ENCODE peak calls at places on chromosomes 5 and 9, in eight cellular contexts. Z is sigmoid colon, U is stomach, M is A549, S is suprapubic skin, R is ovary, J is SK-N-SH, K is upper lobe of left lung. L is an unnamed sample. For H3K4me1, the result is how much of the 10 kb centered on the place peaks cover.

GRCh38 chr5:37892571-37892970 is 52.7 kb upstream of the GDNF start:
- DNase-seq in M (no peak), S (no peak), R (no peak), U (no peak), J (no peak), Z (no peak), K (no peak), L (no peak)

GRCh38 chr9:94639045-94639995 is at the start of gene FBP1:
- DNase-seq in U (peak), Z (peak), R (peak), S (no peak), K (peak), J (no peak), M (no peak), L (no peak)

GRCh38 chr9:92759990-92760893 is 4.4 kb downstream of the BICD2 start:
- DNase-seq in S (peak), Z (peak), R (no peak), M (no peak), K (peak), J (no peak), U (peak), L (no peak)

GRCh38 chr9:134884492-134884891 is 3.9 kb downstream of the FCN2 start:
- DNase-seq in Z (no peak), S (no peak), K (no peak), R (no peak), J (no peak), M (no peak), U (no peak), L (no peak)

GRCh38 chr5:72015103-72015548 is 92.1 kb upstream of the MAP1B start:
- DNase-seq in R (peak), M (peak), S (no peak), Z (no peak), J (peak), K (no peak), U (no peak), L (no peak)

GRCh38 chr5:174606153-174606552 is 118.2 kb upstream of the MSX2 start:
- DNase-seq in J (no peak), M (no peak), U (no peak), K (no peak), Z (no peak), S (no peak), R (no peak), L (no peak)

GRCh38 chr5:82911902-82912301 is 165.3 kb downstream of the TMEM167A start:
- DNase-seq in Z (no peak), U (no peak), K (no peak), J (no peak), M (no peak), R (no peak), S (no peak), L (no peak)

GRCh38 chr5:80238778-80239679 is 16.8 kb downstream of the SERINC5 start:
- DNase-seq in S (no peak), Z (peak), R (peak), K (no peak), J (peak), M (no peak), U (peak), L (peak)

GRCh38 chr5:111404270-111404769 is 108.0 kb downstream of the STARD4 start:
- DNase-seq in S (no peak), J (no peak), M (no peak), Z (no peak), K (no peak), R (no peak), U (no peak), L (no peak)

GRCh38 chr9:82334286-82334685 is 345.7 kb downstream of the SPATA31D1 start:
- DNase-seq in R (no peak), Z (no peak), M (no peak), U (no peak), J (no peak), K (no peak), S (no peak), L (no peak)

GRCh38 chr9:16458696-16459420 is 411.6 kb downstream of the BNC2 start:
- DNase-seq in S (no peak), Z (no peak), M (no peak), K (no peak), R (no peak), J (no peak), U (no peak), L (no peak)

GRCh38 chr9:2765250-2765880 is 48.1 kb downstream of the KCNV2 start:
- DNase-seq in Z (no peak), U (no peak), M (no peak), J (no peak), S (no peak), R (no peak), K (no peak), L (no peak)

GRCh38 chr9:130208600-130209347 is 36.6 kb downstream of the NCS1 start:
- DNase-seq in M (no peak), J (peak), R (no peak), U (no peak), S (no peak), Z (no peak), K (no peak), L (no peak)

GRCh38 chr5:103041071-103041676 is 78.8 kb downstream of the GIN1 start:
- DNase-seq in U (no peak), J (peak), M (peak), Z (no peak), R (no peak), K (no peak), S (no peak), L (no peak)

GRCh38 chr9:21919377-21920362 is 74.5 kb downstream of the CDKN2A start:
- DNase-seq in R (no peak), M (no peak), J (peak), U (no peak), Z (no peak), K (no peak), S (no peak), L (no peak)

GRCh38 chr9:90005388-90005787 is 400.6 kb downstream of the GADD45G start:
- DNase-seq in K (no peak), R (no peak), S (no peak), M (no peak), Z (no peak), J (no peak), U (no peak), L (no peak)

GRCh38 chr9:119086590-119086989 is 282.6 kb downstream of the BRINP1 start:
- DNase-seq in S (no peak), R (no peak), Z (no peak), U (no peak), K (no peak), M (no peak), J (no peak), L (no peak)

GRCh38 chr5:157977957-157978505 is 119.1 kb upstream of the CLINT1 start:
- DNase-seq in S (no peak), K (peak), R (no peak), Z (no peak), J (peak), U (no peak), M (no peak), L (no peak)

GRCh38 chr5:154654484-154655375 is 100.4 kb upstream of the LARP1 start:
- DNase-seq in K (no peak), U (no peak), M (no peak), J (no peak), R (no peak), S (no peak), Z (no peak), L (no peak)

GRCh38 chr9:70340572-70340971 is 73.9 kb downstream of the KLF9 start:
- DNase-seq in M (peak), J (peak), R (no peak), S (no peak), Z (no peak), U (no peak), K (no peak), L (no peak)

GRCh38 chr5:42950466-42951168 is 89.5 kb downstream of the ANXA2R start:
- DNase-seq in R (peak), K (no peak), J (peak), U (peak), S (peak), M (peak), Z (peak), L (peak)

GRCh38 chr5:132467292-132467984 is 23.1 kb downstream of the IRF1 start:
- DNase-seq in K (no peak), J (no peak), R (no peak), U (no peak), M (no peak), Z (peak), S (peak), L (no peak)

GRCh38 chr5:22572941-22573340 is 280.2 kb downstream of the CDH12 start:
- DNase-seq in U (no peak), Z (no peak), J (no peak), S (no peak), R (no peak), M (no peak), K (no peak), L (no peak)

GRCh38 chr5:127785098-127785927 is 82.1 kb downstream of the CCDC192 start:
- DNase-seq in R (no peak), U (no peak), Z (no peak), J (no peak), K (no peak), M (peak), S (no peak), L (no peak)

GRCh38 chr5:130213607-130214006 is 309.3 kb downstream of the CHSY3 start:
- DNase-seq in K (no peak), Z (no peak), U (no peak), R (no peak), S (no peak), M (no peak), J (no peak), L (no peak)

GRCh38 chr5:102754499-102755424 is at the start of gene PAM:
- DNase-seq in R (peak), J (peak), M (peak), U (peak), Z (peak), K (peak), S (peak), L (peak)

GRCh38 chr9:92328225-92328624 is 2.5 kb downstream of the CENPP start:
- DNase-seq in S (no peak), Z (no peak), U (no peak), J (peak), K (no peak), R (no peak), M (peak), L (no peak)

GRCh38 chr5:179407191-179408175 is 62.2 kb upstream of the ADAMTS2 start:
- DNase-seq in U (no peak), R (no peak), Z (no peak), K (peak), J (peak), M (no peak), S (no peak), L (no peak)

GRCh38 chr9:137679249-137679648 is 60.4 kb downstream of the EHMT1 start:
- DNase-seq in S (no peak), R (no peak), K (no peak), Z (no peak), J (no peak), M (no peak), U (no peak), L (no peak)

GRCh38 chr9:9921771-9922170 is 691.0 kb downstream of the PTPRD start:
- DNase-seq in M (no peak), U (no peak), Z (no peak), K (no peak), J (no peak), R (no peak), S (no peak), L (no peak)

GRCh38 chr9:93582115-93582514 is 5.7 kb downstream of the PHF2 start:
- DNase-seq in K (no peak), Z (no peak), U (peak), S (peak), J (no peak), M (no peak), R (no peak), L (no peak)

GRCh38 chr9:107389617-107390071 is 99.9 kb downstream of the KLF4 start:
- DNase-seq in R (peak), U (peak), M (peak), K (no peak), S (peak), J (no peak), Z (peak), L (peak)

GRCh38 chr9:133127340-133127981 is 6.4 kb upstream of the RALGDS start:
- DNase-seq in S (peak), U (peak), J (no peak), Z (peak), K (peak), R (peak), M (no peak), L (no peak)
- H3K4me1 ChIP-seq in S (half or more), U (half or more), J (under half), Z (under half), K (half or more), R (under half), M (under half), L (under half)

GRCh38 chr9:124242331-124243194 is 15.2 kb upstream of the NEK6 start:
- DNase-seq in Z (peak), U (no peak), M (no peak), R (peak), K (no peak), J (no peak), S (peak), L (no peak)
- TF ChIP-seq EP300 in Z (no peak), U (no peak), M (no peak), R (no peak), K (no peak), J (no peak), S (no peak), L (no peak)

GRCh38 chr9:71890042-71890680 is 20.8 kb downstream of the ABHD17B start:
- DNase-seq in Z (no peak), K (no peak), S (no peak), U (no peak), M (no peak), J (no peak), R (no peak), L (no peak)
- H3K4me1 ChIP-seq in Z (under half), K (under half), S (under half), U (under half), M (under half), J (under half), R (under half), L (under half)

GRCh38 chr5:159641371-159642039 is 274.8 kb upstream of the ADRA1B start:
- DNase-seq in J (no peak), R (no peak), S (no peak), U (no peak), Z (no peak), K (peak), M (no peak), L (no peak)
- TF ChIP-seq EP300 in J (no peak), R (no peak), S (no peak), U (no peak), Z (no peak), K (no peak), M (no peak), L (no peak)

DNA sequence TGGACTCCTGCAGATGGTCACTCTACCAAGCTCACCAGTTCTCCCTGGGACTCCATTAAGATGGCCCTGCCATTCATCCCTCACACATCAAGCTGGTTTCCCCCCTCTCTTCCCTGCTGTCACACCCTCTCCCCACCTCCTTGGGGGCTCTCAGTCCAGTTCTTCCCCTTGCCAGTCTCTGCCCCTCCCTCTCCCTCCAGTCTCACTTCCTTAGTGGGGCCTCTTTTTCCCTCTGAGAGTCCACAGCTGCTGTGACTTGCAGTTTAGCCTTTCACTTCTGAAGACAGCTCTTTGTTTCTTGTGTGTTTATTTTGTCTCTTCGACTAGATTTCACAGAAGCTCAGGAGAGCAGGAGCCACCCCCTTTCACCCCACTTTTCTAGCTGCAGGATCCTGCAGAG is 10.5 kb downstream of the DOCK2 start:
- DNase-seq in Z (no peak), K (no peak), M (no peak), J (no peak), S (no peak), R (no peak), U (no peak), L (no peak)
- H3K4me1 ChIP-seq in Z (under half), K (under half), M (under half), J (under half), S (under half), R (under half), U (under half), L (under half)

GRCh38 chr9:98709968-98710965 is 1.5 kb upstream of the GABBR2 start:
- DNase-seq in U (no peak), Z (no peak), S (no peak), J (no peak), M (peak), R (no peak), K (no peak), L (no peak)

GRCh38 chr9:98708933-98709911 is at the start of gene GABBR2:
- DNase-seq in U (no peak), J (peak), K (peak), Z (no peak), M (peak), R (no peak), S (no peak), L (no peak)

GRCh38 chr9:98706651-98707103 is 2.1 kb downstream of the GABBR2 start:
- DNase-seq in S (no peak), R (no peak), M (no peak), J (no peak), U (no peak), K (peak), Z (no peak), L (no peak)

GRCh38 chr9:98708103-98708932 is 417 bp downstream of the GABBR2 start:
- DNase-seq in R (no peak), Z (no peak), S (no peak), J (peak), U (no peak), M (peak), K (peak), L (no peak)

DNA sequence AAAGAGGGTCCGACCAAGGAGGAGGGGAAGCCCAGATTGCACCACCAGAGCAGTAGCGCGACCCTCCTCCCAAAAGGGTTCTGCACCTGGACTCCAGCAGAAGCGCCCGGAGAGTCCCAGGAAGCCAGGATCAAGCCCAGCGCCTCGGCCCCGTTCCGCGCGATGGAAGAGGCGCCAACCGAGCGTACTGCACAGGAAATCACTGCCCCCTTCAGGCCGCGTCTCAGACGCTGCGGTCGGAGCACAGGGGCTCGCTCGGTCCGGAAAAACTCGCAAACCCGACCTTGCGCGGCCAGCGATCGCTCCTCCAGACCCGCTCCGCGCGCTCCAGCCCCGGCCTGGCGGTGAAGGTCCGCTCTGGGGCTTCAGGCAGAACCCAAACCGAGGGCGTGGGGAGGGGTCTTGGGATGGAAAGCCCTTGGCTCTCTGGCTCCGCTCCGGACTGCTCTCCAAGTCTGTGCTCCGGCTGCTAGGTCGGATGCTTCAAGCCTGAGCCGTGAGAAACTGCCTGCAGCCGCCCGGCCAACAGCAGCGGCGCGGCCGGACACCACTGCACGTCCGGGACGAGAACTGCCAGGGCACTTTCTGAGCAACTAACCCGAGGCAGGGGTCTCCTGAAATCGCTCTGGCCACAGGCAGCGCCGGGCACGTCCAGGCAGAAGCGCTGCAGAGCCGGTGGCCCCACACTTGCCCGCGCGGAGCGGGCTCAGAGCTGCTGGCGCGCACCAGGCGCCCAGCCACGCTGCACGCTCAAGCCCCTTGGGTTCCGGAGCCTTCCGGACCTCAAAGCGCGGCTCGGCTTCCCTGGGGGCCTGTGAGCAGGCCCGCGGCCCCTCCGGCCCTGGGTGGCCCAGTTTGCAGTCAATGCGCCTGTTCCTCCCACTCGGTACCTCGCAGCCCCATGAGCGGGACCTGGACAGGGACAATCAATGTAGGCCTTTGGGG is 1.3 kb downstream of the GABBR2 start:
- DNase-seq in U (peak), J (peak), S (no peak), M (peak), K (peak), Z (no peak), R (no peak), L (no peak)
- TF ChIP-seq EP300 in U (no peak), J (no peak), S (no peak), M (no peak), K (no peak), Z (no peak), R (no peak), L (no peak)

DNA sequence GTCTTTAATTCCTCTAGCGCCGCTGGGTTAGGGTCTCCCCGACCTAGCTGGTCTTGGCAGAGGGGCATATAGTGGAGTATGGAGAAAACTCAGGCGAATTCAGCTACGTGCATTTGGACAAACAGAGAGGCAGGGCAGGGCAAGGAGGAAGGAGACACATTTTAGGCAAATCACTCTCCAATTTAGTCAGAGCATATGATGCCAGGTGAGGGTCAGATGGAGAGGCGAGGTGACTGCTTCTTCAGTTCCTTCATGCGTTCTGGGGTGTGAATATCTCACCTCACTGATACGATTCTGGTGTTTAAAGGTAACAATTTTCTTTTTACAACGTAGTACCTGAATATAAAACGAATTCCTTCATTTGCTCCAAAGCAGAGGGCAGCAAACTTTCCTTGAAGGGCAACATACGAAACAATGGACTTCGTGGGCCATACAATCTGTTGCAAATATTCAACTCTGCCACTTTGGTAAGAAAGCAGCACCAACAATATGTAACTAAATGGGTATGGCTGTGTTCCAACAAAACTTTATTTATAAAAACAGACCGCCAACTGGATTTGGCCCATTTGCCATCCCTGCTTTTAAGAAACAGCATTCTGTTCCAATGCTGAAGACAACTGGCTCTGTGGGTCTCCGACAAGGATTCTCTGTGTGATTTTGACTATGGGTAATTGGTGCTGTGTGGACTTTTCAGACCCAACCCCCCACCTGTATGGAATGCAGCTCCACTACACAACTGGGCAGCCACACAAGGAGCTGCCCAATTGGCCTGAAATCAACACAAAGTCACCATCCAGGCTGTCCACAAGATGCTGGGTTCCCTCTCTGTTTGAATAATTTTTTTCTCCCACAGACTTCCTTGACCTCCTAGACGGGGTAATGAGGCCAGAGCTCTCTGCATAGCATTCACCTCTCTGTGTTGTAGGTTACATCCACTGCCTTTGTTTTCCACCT is 53.8 kb downstream of the RAPGEF1 start:
- DNase-seq in U (no peak), S (no peak), R (no peak), Z (no peak), M (no peak), J (no peak), K (no peak), L (no peak)
- H3K4me1 ChIP-seq in U (under half), S (under half), R (under half), Z (under half), M (under half), J (under half), K (under half), L (under half)